ENCODE peak calls at places on chromosomes 2 and 18, in six cellular contexts. K, G, T, H, J and I are unnamed samples.

GRCh38 chr18:29749699-29750098 is 1292.8 kb downstream of the DSC3 start:
- DNase-seq in K (no peak), G (no peak), T (no peak), H (no peak), J (peak), I (no peak)

GRCh38 chr18:48050176-48050575 is 119.7 kb upstream of the SMAD2 start:
- DNase-seq in K (no peak), G (no peak), T (peak), H (no peak), J (no peak), I (no peak)

GRCh38 chr2:170716851-170717598 is 1.9 kb downstream of the SP5 start:
- DNase-seq in K (peak), G (peak), T (peak), H (no peak), J (peak), I (peak)

GRCh38 chr18:10508546-10508945 is 17.3 kb upstream of the NAPG start:
- DNase-seq in K (no peak), G (no peak), T (no peak), H (no peak), J (no peak), I (no peak)

GRCh38 chr18:11178951-11179549 is 29.7 kb upstream of the PIEZO2 start:
- DNase-seq in K (peak), G (no peak), T (no peak), H (no peak), J (no peak), I (no peak)

GRCh38 chr2:37684809-37685208 is 13.4 kb upstream of the CDC42EP3 start:
- DNase-seq in K (no peak), G (no peak), T (no peak), H (no peak), J (no peak), I (no peak)

GRCh38 chr2:170820647-170821630 is 4.3 kb downstream of the GAD1 start:
- DNase-seq in K (no peak), G (no peak), T (no peak), H (no peak), J (no peak), I (peak)

GRCh38 chr2:10876963-10877362 is 34.8 kb upstream of the KCNF1 start:
- DNase-seq in K (no peak), G (no peak), T (no peak), H (no peak), J (no peak), I (no peak)

GRCh38 chr2:168160897-168161296 is 86.5 kb downstream of the STK39 start:
- DNase-seq in K (no peak), G (no peak), T (no peak), H (no peak), J (no peak), I (no peak)

GRCh38 chr2:217434183-217434620 is 568.6 kb downstream of the TNS1 start:
- DNase-seq in K (peak), G (peak), T (peak), H (no peak), J (peak), I (peak)

GRCh38 chr2:54599914-54600313 is 123.5 kb upstream of the EML6 start:
- DNase-seq in K (peak), G (peak), T (peak), H (no peak), J (no peak), I (no peak)

GRCh38 chr2:17879137-17879912 is 858 bp downstream of the KCNS3 start:
- DNase-seq in K (peak), G (peak), T (peak), H (no peak), J (peak), I (peak)

GRCh38 chr2:11343626-11344341 is 652 bp downstream of the ROCK2 start:
- DNase-seq in K (peak), G (peak), T (peak), H (peak), J (peak), I (peak)

GRCh38 chr2:165627463-165627862 is 158.0 kb downstream of the CSRNP3 start:
- DNase-seq in K (no peak), G (no peak), T (no peak), H (no peak), J (peak), I (no peak)

GRCh38 chr2:65153515-65153914 is 23.6 kb upstream of the RAB1A start:
- DNase-seq in K (no peak), G (no peak), T (no peak), H (no peak), J (peak), I (no peak)

DNA sequence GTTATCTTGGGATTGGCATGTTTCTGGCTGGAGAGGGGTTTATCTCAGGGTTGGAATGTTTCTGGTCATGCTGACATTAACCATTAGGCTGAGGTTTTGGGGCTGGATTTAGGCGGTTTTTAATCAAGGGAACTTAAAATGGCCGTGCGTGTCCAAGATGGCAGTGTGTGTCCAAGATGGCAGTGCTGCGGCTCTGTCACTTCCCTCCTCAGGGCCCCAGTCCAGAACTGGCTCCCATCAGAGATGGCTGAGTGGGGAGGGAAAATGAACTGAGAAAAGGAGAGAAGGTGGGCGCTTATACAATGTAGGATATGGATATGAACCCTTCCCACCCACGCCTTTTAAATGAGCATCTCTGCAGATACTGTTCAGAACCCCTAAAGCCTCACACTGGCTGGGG is 175.5 kb upstream of the MYT1L start:
- DNase-seq in K (no peak), G (no peak), T (no peak), H (no peak), J (no peak), I (no peak)
- TF ChIP-seq CTCF in K (no peak), G (no peak), T (no peak), H (no peak), J (no peak), I (no peak)

GRCh38 chr18:79951545-79952456 is at the start of gene SLC66A2:
- DNase-seq in K (peak), G (peak), T (peak), H (peak), J (peak), I (peak)
- TF ChIP-seq CTCF in K (no peak), G (no peak), T (no peak), H (peak), J (no peak), I (no peak)

GRCh38 chr18:52343138-52343537 is 3.1 kb downstream of the DCC start:
- DNase-seq in K (no peak), G (no peak), T (no peak), H (no peak), J (peak), I (no peak)
- TF ChIP-seq CTCF in K (no peak), G (peak), T (no peak), H (peak), J (no peak), I (peak)

GRCh38 chr2:98923244-98923940 is 12.6 kb downstream of the CRACDL start:
- DNase-seq in K (no peak), G (no peak), T (no peak), H (no peak), J (no peak), I (no peak)
- TF ChIP-seq CTCF in K (no peak), G (no peak), T (no peak), H (peak), J (peak), I (no peak)

DNA sequence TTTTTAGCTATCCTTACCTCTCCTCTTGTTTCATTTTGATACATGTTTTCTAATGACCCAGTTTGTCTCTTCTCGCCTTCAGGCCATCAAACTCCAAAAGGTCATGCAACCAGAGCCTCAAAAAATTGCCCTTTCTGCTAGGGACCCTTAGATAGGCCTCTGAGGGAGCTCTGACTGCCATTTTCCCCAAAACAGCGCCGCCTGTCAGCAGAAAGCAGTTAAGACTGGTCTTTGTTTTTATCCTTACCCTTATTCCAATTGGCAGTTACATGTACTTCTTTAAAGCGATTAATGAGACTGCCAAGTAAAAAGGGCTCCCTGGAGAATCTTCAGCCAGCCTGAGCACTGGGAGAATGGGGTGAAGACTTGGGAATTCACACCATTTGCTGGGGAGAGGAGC is 55.1 kb upstream of the RIT2 start:
- DNase-seq in K (no peak), G (no peak), T (no peak), H (no peak), J (no peak), I (no peak)
- TF ChIP-seq CTCF in K (no peak), G (no peak), T (no peak), H (no peak), J (no peak), I (no peak)

GRCh38 chr2:188983427-188984101 is 9.4 kb downstream of the COL3A1 start:
- DNase-seq in K (no peak), G (no peak), T (no peak), H (no peak), J (peak), I (no peak)

GRCh38 chr2:188979730-188980123 is 5.6 kb downstream of the COL3A1 start:
- DNase-seq in K (no peak), G (no peak), T (no peak), H (no peak), J (no peak), I (no peak)

GRCh38 chr2:188986839-188987238 is 12.7 kb downstream of the COL3A1 start:
- DNase-seq in K (no peak), G (no peak), T (no peak), H (no peak), J (peak), I (no peak)

GRCh38 chr2:188984680-188985079 is 10.5 kb downstream of the COL3A1 start:
- DNase-seq in K (no peak), G (no peak), T (no peak), H (no peak), J (peak), I (no peak)

GRCh38 chr2:188984126-188984525 is 10.0 kb downstream of the COL3A1 start:
- DNase-seq in K (no peak), G (no peak), T (no peak), H (no peak), J (peak), I (no peak)
- TF ChIP-seq CTCF in K (peak), G (peak), T (no peak), H (peak), J (peak), I (peak)